ENCODE peak calls at places on chromosomes 2 and 18, in ten cellular contexts. G, V, U, L, S, R, K, Q, W and H are unnamed samples. For H3K36me3, the result is how much of the 10 kb centered on the place peaks cover.

GRCh38 chr2:136134126-136134525 is 16.2 kb upstream of the CXCR4 start:
- DNase-seq in Q (no peak), G (no peak), S (no peak), V (no peak), U (no peak), K (no peak), W (no peak), R (no peak), L (no peak), H (peak)

GRCh38 chr2:175012516-175012915 is 7.3 kb upstream of the CHN1 start:
- DNase-seq in R (no peak), U (no peak), G (no peak), W (no peak), V (no peak), S (no peak), L (no peak), Q (no peak), K (no peak), H (no peak)

GRCh38 chr2:39593439-39594393 is 72.0 kb upstream of the TMEM178A start:
- DNase-seq in W (peak), K (peak), U (peak), S (no peak), V (peak), G (peak), L (peak), R (no peak), Q (peak), H (no peak)

GRCh38 chr2:168660859-168661258 is 141.6 kb upstream of the NOSTRIN start:
- DNase-seq in U (no peak), W (no peak), L (peak), V (peak), S (no peak), K (peak), Q (no peak), G (no peak), R (no peak), H (no peak)

GRCh38 chr2:133666621-133667020 is 98.4 kb upstream of the NCKAP5 start:
- DNase-seq in S (no peak), K (no peak), R (no peak), V (no peak), U (no peak), L (no peak), W (peak), G (no peak), Q (no peak), H (no peak)

GRCh38 chr18:13464432-13465125 is 246.0 kb downstream of the LDLRAD4 start:
- DNase-seq in G (no peak), L (no peak), U (no peak), W (no peak), S (peak), R (peak), Q (peak), V (peak), K (no peak), H (peak)

GRCh38 chr2:6423944-6424343 is 441.8 kb downstream of the CMPK2 start:
- DNase-seq in W (no peak), S (no peak), G (no peak), K (no peak), U (no peak), Q (no peak), L (no peak), V (no peak), R (no peak), H (no peak)

GRCh38 chr2:222504714-222505113 is 80.4 kb downstream of the SGPP2 start:
- DNase-seq in Q (no peak), U (no peak), V (no peak), R (no peak), L (no peak), G (no peak), S (no peak), K (no peak), W (no peak), H (peak)

GRCh38 chr2:100853909-100854810 is 34.2 kb downstream of the NPAS2 start:
- DNase-seq in S (no peak), Q (no peak), G (no peak), R (no peak), W (no peak), L (no peak), U (no peak), K (no peak), V (no peak), H (no peak)

GRCh38 chr2:11244091-11244826 is 89.0 kb downstream of the SLC66A3 start:
- DNase-seq in K (no peak), Q (no peak), W (no peak), G (no peak), R (no peak), L (no peak), S (no peak), V (no peak), U (no peak), H (no peak)

GRCh38 chr2:204024503-204024902 is 87.9 kb downstream of the ICOS start:
- DNase-seq in U (peak), L (peak), R (peak), S (no peak), W (peak), Q (no peak), V (no peak), G (no peak), K (peak), H (no peak)

GRCh38 chr2:34731274-34731673 is 1132.2 kb upstream of the FAM98A start:
- DNase-seq in L (no peak), K (peak), W (no peak), U (no peak), V (no peak), R (no peak), Q (no peak), G (no peak), S (no peak), H (no peak)

GRCh38 chr2:160394153-160394552 is 99.5 kb downstream of the RBMS1 start:
- DNase-seq in V (no peak), K (no peak), L (no peak), U (no peak), S (no peak), Q (no peak), G (no peak), R (no peak), W (no peak), H (peak)

GRCh38 chr18:70028734-70029133 is 81.1 kb upstream of the CD226 start:
- DNase-seq in R (no peak), S (no peak), W (no peak), K (no peak), G (no peak), V (no peak), Q (no peak), L (no peak), U (no peak), H (no peak)
- H3K36me3 ChIP-seq in R (under half), S (under half), W (under half), K (under half), G (under half), V (under half), Q (under half), L (under half), U (under half), H (under half)

DNA sequence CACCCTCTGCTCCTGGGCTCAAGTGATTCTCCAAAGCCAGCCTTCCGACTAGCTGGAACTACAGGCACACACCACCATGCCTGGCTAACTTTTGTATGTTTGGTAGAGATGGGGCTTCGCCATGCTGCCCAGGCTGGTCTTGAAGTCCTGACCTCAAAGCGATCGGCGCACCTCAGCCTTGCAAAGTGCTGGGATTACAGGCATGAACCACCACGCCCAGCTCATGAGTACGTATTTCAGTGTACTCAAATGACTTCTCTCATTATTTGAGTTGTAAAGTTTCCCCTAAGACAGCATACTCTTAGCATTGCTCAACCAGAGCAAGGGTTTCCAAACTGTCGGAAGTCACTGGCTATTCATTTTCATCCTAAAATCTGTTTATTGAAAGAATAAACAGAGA is 40.3 kb downstream of the IMPA2 start:
- DNase-seq in L (no peak), S (no peak), W (no peak), K (no peak), Q (peak), G (no peak), V (no peak), U (peak), R (no peak), H (no peak)
- H3K36me3 ChIP-seq in L (under half), S (under half), W (under half), K (under half), Q (under half), G (under half), V (under half), U (under half), R (under half), H (under half)

DNA sequence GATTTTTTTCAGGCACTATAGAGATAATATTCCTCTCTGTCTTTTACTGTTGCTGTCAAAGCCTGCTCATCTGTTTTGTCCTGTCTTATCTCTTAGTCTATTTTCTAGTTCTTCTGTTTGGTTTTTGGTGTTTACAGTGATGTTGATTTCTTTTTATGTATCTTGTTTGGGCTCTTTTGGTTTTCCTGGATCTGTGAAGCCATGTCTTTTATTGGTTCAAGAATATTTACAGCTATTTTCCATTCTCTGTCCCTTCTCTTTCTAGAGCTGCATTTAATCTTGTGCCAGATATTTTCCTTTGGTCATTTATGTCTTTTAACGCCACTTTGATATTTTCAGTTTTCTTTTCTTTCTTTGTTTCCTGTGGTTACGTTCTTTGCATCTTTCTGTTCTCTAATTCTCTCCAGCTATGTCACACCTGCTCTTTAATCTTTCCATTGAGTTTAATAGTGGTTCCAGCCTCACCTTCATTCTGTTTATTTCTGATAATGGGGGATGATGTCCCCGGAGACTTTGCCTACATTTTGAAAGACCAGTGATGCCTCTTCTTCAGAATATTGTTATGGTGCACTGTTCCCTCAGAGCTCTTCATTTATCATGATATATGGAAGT is 32.0 kb downstream of the SMCHD1 start:
- DNase-seq in L (no peak), U (no peak), W (no peak), K (no peak), G (no peak), S (no peak), Q (no peak), V (no peak), R (no peak), H (no peak)
- H3K36me3 ChIP-seq in L (half or more), U (under half), W (under half), K (under half), G (under half), S (under half), Q (under half), V (under half), R (under half), H (under half)

GRCh38 chr18:54157646-54158045 is 66.8 kb downstream of the MBD2 start:
- DNase-seq in W (no peak), V (no peak), K (no peak), R (no peak), U (no peak), Q (no peak), S (no peak), G (no peak), L (no peak), H (no peak)
- H3K36me3 ChIP-seq in W (under half), V (under half), K (under half), R (under half), U (under half), Q (under half), S (under half), G (half or more), L (under half), H (under half)

GRCh38 chr2:106831241-106831640 is 54.7 kb downstream of the ST6GAL2 start:
- DNase-seq in K (no peak), W (no peak), Q (no peak), V (no peak), L (no peak), R (no peak), G (no peak), S (no peak), U (no peak), H (no peak)
- H3K36me3 ChIP-seq in K (under half), W (under half), Q (under half), V (under half), L (under half), R (under half), G (under half), S (under half), U (under half), H (under half)

DNA sequence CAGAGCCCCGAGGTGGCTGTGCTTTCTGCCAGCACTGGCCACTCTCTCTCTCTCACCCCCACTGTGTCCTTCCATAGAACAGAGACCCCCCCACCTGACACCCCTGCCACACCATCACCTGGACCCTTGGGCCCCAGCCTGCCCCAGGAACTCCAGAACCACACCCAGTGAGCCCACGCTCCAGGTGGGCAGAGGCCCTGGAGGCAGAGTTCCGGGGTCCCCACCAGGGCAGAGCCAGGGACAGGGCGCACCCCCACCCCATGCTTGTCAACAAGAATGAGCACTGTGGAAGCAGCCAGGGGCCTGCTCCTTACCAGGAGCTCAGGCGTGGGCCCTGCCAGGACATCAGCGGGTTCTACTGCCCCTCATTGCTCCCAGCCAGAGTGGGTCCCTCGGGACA is 14.6 kb downstream of the PASK start:
- DNase-seq in W (no peak), U (no peak), Q (no peak), G (no peak), R (no peak), K (no peak), V (no peak), S (no peak), L (no peak), H (no peak)
- H3K36me3 ChIP-seq in W (under half), U (under half), Q (under half), G (under half), R (under half), K (under half), V (under half), S (under half), L (half or more), H (under half)

GRCh38 chr18:2851771-2852170 is 5.0 kb downstream of the EMILIN2 start:
- DNase-seq in R (no peak), V (no peak), G (no peak), L (no peak), W (no peak), K (peak), U (no peak), Q (no peak), S (no peak), H (no peak)

GRCh38 chr18:2853173-2853925 is 6.5 kb downstream of the EMILIN2 start:
- DNase-seq in W (no peak), L (no peak), Q (no peak), S (no peak), K (no peak), U (no peak), G (peak), V (no peak), R (no peak), H (no peak)

GRCh38 chr18:2848879-2849254 is 2.1 kb downstream of the EMILIN2 start:
- DNase-seq in W (no peak), S (no peak), V (no peak), U (no peak), R (no peak), L (no peak), K (no peak), Q (no peak), G (no peak), H (no peak)

GRCh38 chr18:2848145-2848878 is 1.5 kb downstream of the EMILIN2 start:
- DNase-seq in L (no peak), R (no peak), U (peak), G (no peak), S (no peak), W (no peak), K (no peak), Q (no peak), V (no peak), H (no peak)

GRCh38 chr18:2850816-2851215 is 4.0 kb downstream of the EMILIN2 start:
- DNase-seq in L (no peak), K (no peak), Q (no peak), G (no peak), S (no peak), W (no peak), U (no peak), V (no peak), R (no peak), H (no peak)
- H3K36me3 ChIP-seq in L (under half), K (under half), Q (under half), G (under half), S (under half), W (under half), U (under half), V (under half), R (under half), H (under half)

DNA sequence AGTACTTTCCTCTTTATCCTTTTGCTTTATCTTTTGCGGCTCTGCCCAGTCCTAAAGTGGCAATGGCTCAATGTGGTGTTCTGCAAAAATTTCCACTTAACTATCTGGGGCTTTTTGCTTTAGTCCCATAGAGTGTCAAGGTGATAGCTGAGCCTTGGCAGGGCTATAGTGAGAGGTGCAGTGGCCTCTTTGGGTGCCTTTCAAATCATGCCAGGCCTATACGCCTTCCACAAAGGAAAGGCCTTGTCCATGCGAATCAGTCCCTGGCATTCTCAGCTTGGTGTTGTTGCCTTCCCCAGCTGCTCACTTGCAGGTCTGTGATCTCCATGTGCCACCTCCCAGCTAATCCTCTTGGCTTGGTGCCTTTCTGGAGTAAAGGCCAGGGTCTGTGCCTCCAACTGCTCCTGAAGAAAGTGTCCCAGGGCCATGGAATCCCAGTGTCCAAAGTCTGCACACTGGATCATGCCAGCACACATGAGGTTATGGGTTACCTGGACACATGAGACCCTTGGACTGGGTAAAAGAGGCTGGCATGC is 26.6 kb downstream of the PAX8 start:
- DNase-seq in L (no peak), K (no peak), V (no peak), U (no peak), G (no peak), S (no peak), W (no peak), Q (no peak), R (no peak), H (no peak)
- H3K36me3 ChIP-seq in L (under half), K (under half), V (under half), U (under half), G (under half), S (under half), W (under half), Q (under half), R (under half), H (under half)

GRCh38 chr2:69510204-69510603 is 73.0 kb upstream of the NFU1 start:
- DNase-seq in Q (no peak), R (no peak), L (no peak), W (no peak), K (no peak), V (no peak), S (no peak), G (no peak), U (no peak), H (no peak)

GRCh38 chr2:69505710-69506109 is 68.5 kb upstream of the NFU1 start:
- DNase-seq in Q (no peak), W (no peak), R (no peak), V (no peak), U (no peak), G (no peak), L (no peak), S (no peak), K (no peak), H (no peak)

GRCh38 chr2:69509750-69510140 is 72.5 kb upstream of the NFU1 start:
- DNase-seq in W (no peak), V (no peak), R (no peak), G (no peak), S (no peak), K (no peak), Q (no peak), U (no peak), L (no peak), H (no peak)

GRCh38 chr2:69512446-69512845 is 75.2 kb upstream of the NFU1 start:
- DNase-seq in V (no peak), L (no peak), Q (no peak), R (no peak), W (no peak), K (no peak), U (no peak), S (no peak), G (no peak), H (no peak)

GRCh38 chr2:69509011-69509749 is 71.9 kb upstream of the NFU1 start:
- DNase-seq in V (peak), G (no peak), R (peak), W (no peak), Q (no peak), K (no peak), L (no peak), S (no peak), U (peak), H (no peak)
- H3K36me3 ChIP-seq in V (half or more), G (half or more), R (under half), W (half or more), Q (half or more), K (under half), L (under half), S (under half), U (under half), H (under half)

GRCh38 chr18:23519725-23520124 is 16.4 kb downstream of the RMC1 start:
- DNase-seq in W (peak), U (no peak), K (no peak), Q (no peak), G (no peak), L (no peak), R (no peak), V (no peak), S (no peak), H (no peak)
- H3K36me3 ChIP-seq in W (half or more), U (under half), K (under half), Q (under half), G (half or more), L (under half), R (under half), V (half or more), S (under half), H (under half)